ENCODE peak calls at places on chromosomes 3 and 15, in four cellular contexts. Z is body of pancreas, D is GM12865, K is AG04450. A is an unnamed sample.

GRCh38 chr3:120369000-120369399 is 19.8 kb upstream of the LRRC58 start:
- DNase-seq in Z (peak), D (no peak), K (no peak), A (no peak)

GRCh38 chr3:174308761-174309160 is 550.4 kb upstream of the NAALADL2 start:
- DNase-seq in Z (no peak), D (no peak), K (no peak), A (no peak)

GRCh38 chr3:127819086-127819485 is 3.2 kb downstream of the MGLL start:
- DNase-seq in K (no peak), D (no peak), Z (no peak), A (no peak)

GRCh38 chr15:39788108-39788507 is 5.5 kb upstream of the FSIP1 start:
- DNase-seq in D (peak), Z (no peak), K (no peak), A (no peak)

GRCh38 chr3:149623819-149624218 is 34.0 kb downstream of the WWTR1 start:
- DNase-seq in Z (no peak), D (no peak), K (no peak), A (no peak)

GRCh38 chr3:186303985-186304384 is 58.0 kb downstream of the DGKG start:
- DNase-seq in K (no peak), Z (no peak), D (no peak), A (no peak)

GRCh38 chr3:170410428-170411029 is 8.1 kb upstream of the CLDN11 start:
- DNase-seq in Z (peak), D (peak), K (no peak), A (peak)

GRCh38 chr15:49898097-49898496 is 220.9 kb downstream of the ATP8B4 start:
- DNase-seq in Z (no peak), K (no peak), D (no peak), A (no peak)

GRCh38 chr3:11452988-11453847 is 181.0 kb downstream of the ATG7 start:
- DNase-seq in K (no peak), Z (no peak), D (no peak), A (no peak)

GRCh38 chr15:43762824-43763223 is 13.9 kb downstream of the ELL3 start:
- DNase-seq in Z (no peak), D (no peak), K (peak), A (no peak)

GRCh38 chr15:94445529-94446160 is 214.3 kb downstream of the MCTP2 start:
- DNase-seq in D (no peak), K (no peak), Z (no peak), A (no peak)

GRCh38 chr3:185856652-185857051 is 31.8 kb upstream of the IGF2BP2 start:
- DNase-seq in Z (no peak), K (no peak), D (no peak), A (no peak)

GRCh38 chr15:77107531-77108355 is 36.8 kb upstream of the TSPAN3 start:
- DNase-seq in K (peak), Z (peak), D (peak), A (peak)

GRCh38 chr3:41126961-41127360 is 72.3 kb upstream of the CTNNB1 start:
- DNase-seq in K (no peak), Z (no peak), D (no peak), A (no peak)

GRCh38 chr15:72785452-72786243 is 2.1 kb upstream of the ADPGK start:
- DNase-seq in D (peak), K (peak), Z (peak), A (peak)

GRCh38 chr3:51967384-51968174 is at the start of gene PCBP4:
- DNase-seq in Z (peak), K (no peak), D (peak), A (no peak)

GRCh38 chr3:78912217-78912616 is 855.6 kb downstream of the ROBO1 start:
- DNase-seq in K (no peak), Z (no peak), D (no peak), A (no peak)

GRCh38 chr3:191435981-191436380 is 25.0 kb upstream of the PYDC2 start:
- DNase-seq in D (no peak), Z (no peak), K (no peak), A (no peak)

GRCh38 chr3:144394052-144394451 is 422.4 kb downstream of the DIPK2A start:
- DNase-seq in K (no peak), D (no peak), Z (no peak), A (no peak)

GRCh38 chr3:197367081-197367780 is 68.8 kb upstream of the DLG1 start:
- DNase-seq in K (peak), Z (no peak), D (no peak), A (no peak)

GRCh38 chr3:45597581-45597980 is 3.0 kb downstream of the LIMD1 start:
- DNase-seq in Z (no peak), D (no peak), K (no peak), A (no peak)

GRCh38 chr3:49217688-49218470 is 46.5 kb downstream of the KLHDC8B start:
- DNase-seq in K (no peak), D (no peak), Z (peak), A (no peak)

GRCh38 chr15:71049706-71050422 is 65.4 kb upstream of the THSD4 start:
- DNase-seq in D (no peak), K (no peak), Z (no peak), A (no peak)

GRCh38 chr3:133377396-133377795 is 22.5 kb upstream of the BFSP2 start:
- DNase-seq in D (peak), K (peak), Z (no peak), A (peak)

GRCh38 chr3:126501054-126501453 is 16.5 kb downstream of the UROC1 start:
- DNase-seq in D (no peak), Z (no peak), K (no peak), A (no peak)

GRCh38 chr3:46759239-46760152 is 41.8 kb upstream of the PRSS50 start:
- DNase-seq in K (no peak), D (no peak), Z (no peak), A (no peak)

GRCh38 chr15:31486506-31486905 is 159.9 kb downstream of the KLF13 start:
- DNase-seq in D (no peak), Z (no peak), K (no peak), A (no peak)

GRCh38 chr3:38826001-38826400 is 10.0 kb upstream of the SCN10A start:
- DNase-seq in Z (no peak), D (no peak), K (no peak), A (no peak)

GRCh38 chr3:45100998-45101407 is 45.2 kb downstream of the CDCP1 start:
- DNase-seq in Z (peak), K (no peak), D (no peak), A (no peak)

DNA sequence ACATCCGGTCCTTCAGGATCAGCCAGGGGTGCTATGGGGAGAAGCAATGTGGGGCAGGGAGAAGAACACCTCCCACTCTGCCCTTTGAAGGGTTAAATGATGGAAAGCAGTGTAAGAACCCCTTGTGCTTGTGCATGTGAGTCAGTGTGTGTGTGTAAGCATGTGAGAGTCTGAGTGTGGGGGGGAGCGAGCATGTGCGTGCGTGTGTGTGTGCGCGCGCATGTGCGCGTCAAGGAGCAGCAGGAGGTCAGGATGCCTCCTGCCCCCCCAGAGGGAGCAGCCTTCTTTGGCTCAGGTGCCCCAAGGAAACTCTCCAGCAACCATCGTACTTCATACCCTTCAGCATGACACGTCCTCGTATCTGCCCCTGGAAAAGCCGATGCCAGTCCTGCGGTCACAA is 30.3 kb downstream of the GALNT15 start:
- DNase-seq in K (no peak), Z (no peak), D (no peak), A (no peak)
- H3K4me3 ChIP-seq in K (no peak), Z (no peak), D (no peak), A (no peak)

DNA sequence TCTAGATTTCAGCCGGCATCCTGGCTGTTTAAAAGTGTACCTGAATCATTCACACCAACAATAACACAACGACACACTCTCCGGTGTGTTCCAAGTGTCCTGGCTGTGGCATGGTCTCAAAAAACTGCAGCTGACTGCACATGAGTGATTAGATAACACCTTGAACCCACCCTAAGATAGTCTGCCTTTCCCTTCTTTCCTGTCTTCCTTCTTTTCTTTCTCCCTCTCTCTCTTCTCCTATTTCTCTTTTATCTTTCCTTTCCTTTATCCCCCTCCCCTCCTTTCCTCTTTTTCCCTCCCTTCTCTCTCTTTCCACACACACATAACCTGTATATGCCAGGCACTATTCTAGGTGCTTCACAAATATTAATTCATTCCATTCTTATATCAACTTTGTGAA is 1.2 kb upstream of the FAH start:
- DNase-seq in D (no peak), Z (no peak), K (no peak), A (no peak)
- H3K4me3 ChIP-seq in D (no peak), Z (no peak), K (no peak), A (no peak)

GRCh38 chr15:84814826-84815375 is 2.3 kb upstream of the ALPK3 start:
- DNase-seq in Z (no peak), K (no peak), D (no peak), A (no peak)

GRCh38 chr15:84819291-84819768 is 2.2 kb downstream of the ALPK3 start:
- DNase-seq in D (no peak), Z (no peak), K (no peak), A (no peak)

GRCh38 chr15:84818221-84819131 is 1.3 kb downstream of the ALPK3 start:
- DNase-seq in D (peak), K (no peak), Z (peak), A (peak)

GRCh38 chr15:84817461-84818081 is 415 bp downstream of the ALPK3 start:
- DNase-seq in K (no peak), Z (no peak), D (no peak), A (no peak)

GRCh38 chr15:84816694-84817460 is at the start of gene ALPK3:
- DNase-seq in Z (peak), D (no peak), K (no peak), A (no peak)
- H3K4me3 ChIP-seq in Z (no peak), D (no peak), K (no peak), A (no peak)

GRCh38 chr15:66704783-66705113 is 2.7 kb downstream of the SMAD6 start:
- DNase-seq in K (no peak), D (no peak), Z (no peak), A (no peak)

GRCh38 chr15:66704019-66704782 is 2.2 kb downstream of the SMAD6 start:
- DNase-seq in K (no peak), Z (peak), D (no peak), A (no peak)

GRCh38 chr15:66702770-66703539 is 919 bp downstream of the SMAD6 start:
- DNase-seq in K (no peak), Z (peak), D (no peak), A (no peak)

GRCh38 chr15:66702035-66702769 is at the start of gene SMAD6:
- DNase-seq in Z (peak), D (peak), K (peak), A (peak)

DNA sequence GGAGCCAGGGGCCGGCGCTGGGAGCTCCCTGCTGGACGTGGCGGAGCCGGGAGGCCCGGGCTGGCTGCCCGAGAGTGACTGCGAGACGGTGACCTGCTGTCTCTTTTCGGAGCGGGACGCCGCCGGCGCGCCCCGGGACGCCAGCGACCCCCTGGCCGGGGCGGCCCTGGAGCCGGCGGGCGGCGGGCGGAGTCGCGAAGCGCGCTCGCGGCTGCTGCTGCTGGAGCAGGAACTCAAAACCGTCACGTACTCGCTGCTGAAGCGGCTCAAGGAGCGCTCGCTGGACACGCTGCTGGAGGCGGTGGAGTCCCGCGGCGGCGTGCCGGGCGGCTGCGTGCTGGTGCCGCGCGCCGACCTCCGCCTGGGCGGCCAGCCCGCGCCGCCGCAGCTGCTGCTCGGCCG is 1.5 kb downstream of the SMAD6 start:
- DNase-seq in K (no peak), D (peak), Z (peak), A (no peak)
- H3K4me3 ChIP-seq in K (peak), D (peak), Z (no peak), A (peak)

DNA sequence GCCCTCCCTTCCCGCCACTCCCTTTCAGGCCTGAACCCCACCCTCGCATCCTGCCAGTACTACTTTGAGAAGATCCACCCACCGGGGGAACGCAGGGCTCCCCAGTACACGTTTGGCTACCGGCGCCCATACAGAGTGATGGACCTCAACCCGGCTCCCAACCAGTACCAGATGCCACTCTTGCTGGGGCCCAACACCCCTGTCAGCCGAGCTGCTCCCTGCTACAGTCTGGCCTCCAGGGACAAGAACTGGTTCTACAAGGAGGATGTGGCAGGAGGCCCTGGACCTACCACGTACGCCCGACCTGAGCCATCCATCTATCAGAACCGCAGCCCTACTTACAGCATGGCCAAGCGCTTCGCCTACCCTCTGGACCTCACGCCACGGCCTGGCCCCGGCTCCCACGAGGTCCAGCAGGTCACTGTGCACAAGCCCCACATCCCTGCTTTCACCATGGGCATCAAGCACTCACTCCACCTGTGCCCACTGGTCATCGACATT is 14.4 kb upstream of the CSPG4 start:
- DNase-seq in Z (no peak), D (no peak), K (no peak), A (no peak)
- H3K4me3 ChIP-seq in Z (no peak), D (no peak), K (no peak), A (no peak)

GRCh38 chr15:75109021-75109690 is 85.8 kb downstream of the PPCDC start:
- DNase-seq in Z (no peak), K (no peak), D (no peak), A (peak)

GRCh38 chr15:75109731-75110130 is 86.3 kb downstream of the PPCDC start:
- DNase-seq in K (no peak), Z (no peak), D (no peak), A (peak)

GRCh38 chr15:75104804-75105557 is 81.6 kb downstream of the PPCDC start:
- DNase-seq in Z (peak), D (peak), K (peak), A (peak)

GRCh38 chr15:75107509-75107904 is 84.1 kb downstream of the PPCDC start:
- DNase-seq in Z (no peak), K (no peak), D (no peak), A (no peak)

GRCh38 chr15:75107905-75108838 is 84.8 kb downstream of the PPCDC start:
- DNase-seq in Z (peak), K (no peak), D (peak), A (peak)
- H3K4me3 ChIP-seq in Z (no peak), K (no peak), D (no peak), A (peak)